ENCODE peak calls at places on chromosomes 2 and 18, in six cellular contexts. X, G, S, F, Q and C are unnamed samples.

GRCh38 chr2:71122917-71123316 is 7.1 kb downstream of the MCEE start:
- DNase-seq in X (no peak), G (no peak), S (no peak), F (no peak), Q (no peak), C (no peak)

GRCh38 chr2:8574196-8575010 is 107.5 kb upstream of the ID2 start:
- DNase-seq in X (no peak), G (no peak), S (no peak), F (no peak), Q (no peak), C (peak; percentile 57)

GRCh38 chr2:53182609-53183008 is 585.0 kb upstream of the CHAC2 start:
- DNase-seq in X (no peak), G (no peak), S (no peak), F (no peak), Q (no peak), C (no peak)

GRCh38 chr2:119747311-119747710 is 12.4 kb upstream of the PTPN4 start:
- DNase-seq in X (no peak), G (no peak), S (no peak), F (no peak), Q (no peak), C (no peak)

GRCh38 chr2:30257266-30258214 is 26.2 kb downstream of the LBH start:
- DNase-seq in X (no peak), G (no peak), S (no peak), F (no peak), Q (no peak), C (no peak)

GRCh38 chr2:191218292-191218898 is 26.8 kb upstream of the MYO1B start:
- DNase-seq in X (no peak), G (peak; percentile 94), S (no peak), F (peak; percentile 41), Q (peak; percentile 67), C (no peak)

GRCh38 chr2:26203091-26203490 is 30.2 kb downstream of the GAREM2 start:
- DNase-seq in X (no peak), G (no peak), S (no peak), F (no peak), Q (no peak), C (no peak)

GRCh38 chr2:47083886-47084682 is 71.0 kb downstream of the STPG4 start:
- DNase-seq in X (peak; percentile 57), G (no peak), S (no peak), F (no peak), Q (no peak), C (peak; percentile 75)

GRCh38 chr2:176553685-176554106 is 284.5 kb downstream of the MTX2 start:
- DNase-seq in X (peak; percentile 85), G (peak; percentile 54), S (peak; percentile 54), F (peak; percentile 68), Q (peak; percentile 32), C (peak; percentile 80)

GRCh38 chr2:227222292-227222691 is 57.9 kb downstream of the COL4A3 start:
- DNase-seq in X (no peak), G (no peak), S (no peak), F (no peak), Q (no peak), C (no peak)

GRCh38 chr2:218281449-218281848 is 10.9 kb downstream of the TMBIM1 start:
- DNase-seq in X (no peak), G (no peak), S (no peak), F (no peak), Q (no peak), C (peak; percentile 83)

GRCh38 chr2:28405537-28405936 is 12.9 kb downstream of the FOSL2 start:
- DNase-seq in X (no peak), G (no peak), S (no peak), F (no peak), Q (no peak), C (peak; percentile 28)
- H3K4me1 ChIP-seq in X (peaks cover 55% of the 10 kb centered on the region), G (no peaks in the 10 kb centered on the region), S (peaks cover 26% of the 10 kb centered on the region), F (peaks cover 60% of the 10 kb centered on the region), Q (peaks cover 32% of the 10 kb centered on the region), C (peaks cover 67% of the 10 kb centered on the region)

DNA sequence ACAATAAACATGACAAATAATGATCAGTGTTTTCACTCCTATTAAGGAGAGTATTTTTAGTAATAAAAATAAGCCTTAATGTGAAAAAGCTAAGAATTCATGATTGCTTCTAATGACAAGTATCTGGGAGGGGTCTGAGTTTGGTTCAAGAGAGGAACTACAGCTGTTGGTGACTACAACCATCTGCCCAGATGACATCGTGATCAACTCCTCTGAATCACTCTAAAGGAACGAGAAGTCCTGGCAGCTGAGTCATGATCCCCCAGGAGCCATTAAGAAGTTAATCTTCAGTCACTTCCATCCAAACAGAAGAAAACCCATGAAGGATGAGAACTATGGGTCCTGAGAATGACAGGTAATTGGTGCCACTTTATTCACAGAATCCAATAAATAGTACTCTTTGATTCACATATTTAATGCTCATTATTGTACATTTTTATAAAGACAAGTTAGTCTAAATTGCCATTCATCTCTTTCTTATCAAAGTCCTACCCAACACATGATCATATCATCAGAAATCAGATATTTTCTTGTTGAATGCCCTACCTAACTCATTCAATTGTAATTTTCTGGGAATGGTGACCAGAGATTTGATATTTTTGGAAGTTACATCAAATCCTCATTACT is 6.8 kb downstream of the TFPI start:
- DNase-seq in X (no peak), G (no peak), S (no peak), F (peak; percentile 32), Q (peak; percentile 92), C (peak; percentile 85)
- TF ChIP-seq POLR2AphosphoS5 in X (peak; percentile 38), G (no peak), S (peak; percentile 52), F (no peak), Q (peak; percentile 73), C (peak; percentile 45)

GRCh38 chr2:43222472-43223146 is 3.8 kb downstream of the ZFP36L2 start:
- DNase-seq in X (no peak), G (no peak), S (no peak), F (no peak), Q (no peak), C (no peak)
- H3K4me1 ChIP-seq in X (peaks cover 48% of the 10 kb centered on the region), G (peaks cover 45% of the 10 kb centered on the region), S (peaks cover 28% of the 10 kb centered on the region), F (peaks cover 51% of the 10 kb centered on the region), Q (peaks cover 45% of the 10 kb centered on the region), C (peaks cover 57% of the 10 kb centered on the region)

DNA sequence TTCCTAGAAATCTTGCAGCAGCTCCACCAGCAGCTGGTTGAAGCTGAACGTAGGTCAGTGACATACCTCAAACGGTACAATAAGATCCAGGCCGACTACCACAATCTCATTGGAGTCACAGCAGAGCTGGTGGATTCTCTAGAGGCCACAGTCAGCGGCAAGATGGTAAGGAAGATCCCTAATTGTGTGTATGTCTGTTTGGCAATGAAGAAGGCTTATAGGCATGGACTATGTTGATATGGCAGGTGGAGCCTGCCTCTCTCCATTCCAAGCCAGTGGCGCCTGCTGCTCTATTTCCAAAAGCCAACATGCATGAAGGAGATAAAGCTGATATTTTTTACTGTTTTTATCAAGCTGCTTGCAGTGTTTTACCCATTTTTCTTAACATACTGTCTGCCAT is 36.8 kb downstream of the ARMC9 start:
- DNase-seq in X (no peak), G (no peak), S (no peak), F (no peak), Q (no peak), C (no peak)
- TF ChIP-seq POLR2AphosphoS5 in X (no peak), G (no peak), S (no peak), F (no peak), Q (no peak), C (no peak)

GRCh38 chr2:162091325-162092007 is 17.5 kb upstream of the DPP4 start:
- DNase-seq in X (no peak), G (peak; percentile 64), S (no peak), F (peak; percentile 65), Q (peak; percentile 81), C (no peak)

GRCh38 chr2:162092008-162092390 is 18.0 kb upstream of the DPP4 start:
- DNase-seq in X (no peak), G (no peak), S (no peak), F (no peak), Q (no peak), C (no peak)

GRCh38 chr2:162090109-162090508 is 16.1 kb upstream of the DPP4 start:
- DNase-seq in X (no peak), G (no peak), S (no peak), F (no peak), Q (no peak), C (no peak)

DNA sequence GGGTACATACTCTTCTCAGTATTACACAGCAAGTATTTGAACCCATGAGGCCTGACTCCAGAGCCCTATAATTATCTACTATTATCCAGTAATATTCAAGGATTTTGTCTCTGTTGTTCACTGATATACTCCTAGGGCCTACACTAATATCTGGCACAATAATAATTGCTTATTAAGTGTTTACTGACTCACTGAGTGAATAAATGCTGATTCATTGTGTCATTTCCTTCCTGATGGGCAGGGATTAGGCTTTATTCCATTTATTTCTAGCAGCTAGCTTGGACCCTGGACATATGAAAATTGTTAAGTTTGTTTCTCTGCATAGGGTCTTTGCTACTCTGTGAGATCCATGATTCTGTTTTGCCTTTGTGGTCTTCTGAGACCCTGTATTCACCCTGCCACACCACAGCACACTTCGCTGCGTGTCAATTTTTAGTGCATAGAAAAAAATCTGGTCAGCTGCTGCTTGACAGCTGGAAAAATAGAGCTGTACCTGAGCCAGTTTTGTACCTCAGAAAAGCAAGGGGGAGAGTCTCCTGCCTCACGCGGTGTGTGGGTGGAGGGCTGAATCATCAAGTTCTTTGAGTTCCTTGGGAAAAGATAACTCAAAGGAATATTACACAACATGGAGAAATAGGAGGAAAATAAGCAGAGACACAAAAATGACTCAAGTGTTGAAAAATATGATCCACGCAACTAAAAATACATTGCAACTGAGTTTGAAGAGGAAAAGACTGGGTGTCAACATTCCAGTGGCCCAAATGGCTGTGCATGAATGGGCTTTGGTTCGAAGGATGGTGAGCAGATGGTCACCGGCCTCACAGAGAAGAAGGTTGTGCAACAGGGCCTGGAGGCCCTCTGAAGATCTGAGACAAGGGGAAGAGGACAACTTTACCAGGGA is 18.9 kb upstream of the DPP4 start:
- DNase-seq in X (no peak), G (no peak), S (no peak), F (no peak), Q (peak; percentile 60), C (peak; percentile 70)
- H3K4me1 ChIP-seq in X (no peaks in the 10 kb centered on the region), G (no peaks in the 10 kb centered on the region), S (peaks cover 9% of the 10 kb centered on the region), F (peaks cover 14% of the 10 kb centered on the region), Q (peaks cover 39% of the 10 kb centered on the region), C (no peaks in the 10 kb centered on the region)

DNA sequence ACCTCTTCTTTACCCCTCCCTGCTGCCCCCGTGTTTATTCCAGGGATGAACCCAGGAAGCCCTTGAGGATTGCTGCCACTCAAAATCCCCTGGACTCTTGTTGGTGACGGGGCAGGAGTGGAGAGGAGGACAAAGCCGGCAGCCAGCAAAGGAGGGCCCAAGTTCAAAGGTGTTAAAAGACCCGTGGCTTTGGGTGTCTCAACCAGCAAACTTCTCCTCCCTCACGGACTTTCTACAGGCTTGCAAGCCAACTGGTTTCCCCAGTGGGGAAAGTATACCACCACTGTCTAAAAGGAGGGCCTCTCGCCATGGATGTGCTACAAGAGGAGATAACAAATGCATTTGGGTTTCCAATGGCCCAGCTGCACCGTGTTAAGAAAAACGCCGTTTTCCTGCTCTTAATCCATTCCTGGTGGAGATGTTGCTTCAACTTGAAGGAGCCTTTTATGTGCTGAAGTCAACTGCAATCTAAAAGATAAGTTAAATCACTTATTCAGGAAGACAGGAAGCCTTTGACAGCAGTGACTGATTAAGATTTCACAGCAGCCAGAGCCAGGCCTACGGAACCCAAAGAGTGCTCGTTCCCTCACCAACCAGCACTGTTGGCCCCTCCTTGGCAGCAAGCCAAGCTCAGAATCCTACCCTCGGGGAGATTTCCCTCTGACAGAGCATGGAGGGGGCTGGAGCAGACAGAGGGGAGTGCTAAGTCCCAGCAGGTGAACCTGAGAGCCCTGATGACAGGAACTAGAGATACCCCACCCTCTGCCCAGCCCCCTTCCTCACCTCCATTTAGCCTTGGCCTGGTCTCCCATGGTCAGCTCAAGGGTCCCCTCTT is 57.8 kb downstream of the ZBTB7C start:
- DNase-seq in X (no peak), G (no peak), S (no peak), F (no peak), Q (no peak), C (no peak)
- TF ChIP-seq POLR2AphosphoS5 in X (no peak), G (no peak), S (no peak), F (no peak), Q (no peak), C (no peak)